ENCODE peak calls at places on chromosomes 7 and 10, in five cellular contexts. One of them, this sample, is unnamed.

GRCh38 chr10:6737758-6738463 is 157.8 kb upstream of the PRKCQ start:
- DNase-seq in AG08396: peak; percentile 52
- DNase-seq in stromal cell of bone marrow: no peak
- DNase-seq in CD4-positive, alpha-beta T cell: no peak
- DNase-seq in iris pigment epithelial cell: peak; percentile 57
- DNase-seq in this sample: no peak

GRCh38 chr7:123043642-123044041 is 48.1 kb upstream of the TAS2R16 start:
- DNase-seq in AG08396: no peak
- DNase-seq in stromal cell of bone marrow: no peak
- DNase-seq in CD4-positive, alpha-beta T cell: no peak
- DNase-seq in iris pigment epithelial cell: no peak
- DNase-seq in this sample: no peak

GRCh38 chr10:69345890-69346474 is 67.7 kb downstream of the HK1 start:
- DNase-seq in AG08396: no peak
- DNase-seq in stromal cell of bone marrow: no peak
- DNase-seq in CD4-positive, alpha-beta T cell: no peak
- DNase-seq in iris pigment epithelial cell: no peak
- DNase-seq in this sample: no peak

GRCh38 chr10:66378117-66378876 is 547.5 kb upstream of the LRRTM3 start:
- DNase-seq in AG08396: no peak
- DNase-seq in stromal cell of bone marrow: no peak
- DNase-seq in CD4-positive, alpha-beta T cell: no peak
- DNase-seq in iris pigment epithelial cell: peak; percentile 43
- DNase-seq in this sample: no peak

GRCh38 chr10:26839966-26840627 is 20.7 kb downstream of the ABI1 start:
- DNase-seq in AG08396: no peak
- DNase-seq in stromal cell of bone marrow: peak; percentile 43
- DNase-seq in CD4-positive, alpha-beta T cell: no peak
- DNase-seq in iris pigment epithelial cell: peak; percentile 49
- DNase-seq in this sample: peak; percentile 49

GRCh38 chr7:95509199-95509598 is 23.5 kb downstream of the ASB4 start:
- DNase-seq in AG08396: peak; percentile 13
- DNase-seq in stromal cell of bone marrow: peak; percentile 31
- DNase-seq in CD4-positive, alpha-beta T cell: no peak
- DNase-seq in iris pigment epithelial cell: peak; percentile 92
- DNase-seq in this sample: no peak

GRCh38 chr7:27210441-27211083 is 10.7 kb upstream of the HOXA13 start:
- DNase-seq in AG08396: peak; percentile 80
- DNase-seq in stromal cell of bone marrow: no peak
- DNase-seq in CD4-positive, alpha-beta T cell: peak; percentile 40
- DNase-seq in iris pigment epithelial cell: peak; percentile 43
- DNase-seq in this sample: no peak

GRCh38 chr7:133887459-133887858 is 239.7 kb upstream of the LRGUK start:
- DNase-seq in AG08396: no peak
- DNase-seq in stromal cell of bone marrow: no peak
- DNase-seq in CD4-positive, alpha-beta T cell: no peak
- DNase-seq in iris pigment epithelial cell: peak; percentile 7
- DNase-seq in this sample: no peak

GRCh38 chr7:106609416-106609815 is 51.5 kb downstream of the CCDC71L start:
- DNase-seq in AG08396: no peak
- DNase-seq in stromal cell of bone marrow: peak; percentile 43
- DNase-seq in CD4-positive, alpha-beta T cell: no peak
- DNase-seq in iris pigment epithelial cell: peak; percentile 95
- DNase-seq in this sample: peak; percentile 42

GRCh38 chr10:122551450-122551849 is 9.1 kb upstream of the DMBT1 start:
- DNase-seq in AG08396: no peak
- DNase-seq in stromal cell of bone marrow: no peak
- DNase-seq in CD4-positive, alpha-beta T cell: peak; percentile 22
- DNase-seq in iris pigment epithelial cell: no peak
- DNase-seq in this sample: no peak

GRCh38 chr7:129777195-129777844 is 165.8 kb downstream of the NRF1 start:
- DNase-seq in AG08396: peak; percentile 14
- DNase-seq in stromal cell of bone marrow: no peak
- DNase-seq in CD4-positive, alpha-beta T cell: no peak
- DNase-seq in iris pigment epithelial cell: no peak
- DNase-seq in this sample: no peak

GRCh38 chr7:132793474-132793873 is 217.2 kb upstream of the PLXNA4 start:
- DNase-seq in AG08396: no peak
- DNase-seq in stromal cell of bone marrow: no peak
- DNase-seq in CD4-positive, alpha-beta T cell: no peak
- DNase-seq in iris pigment epithelial cell: no peak
- DNase-seq in this sample: no peak

GRCh38 chr7:151063212-151063561 is 3.8 kb downstream of the SLC4A2 start:
- DNase-seq in AG08396: peak; percentile 67
- DNase-seq in stromal cell of bone marrow: no peak
- DNase-seq in CD4-positive, alpha-beta T cell: no peak
- DNase-seq in iris pigment epithelial cell: peak; percentile 82
- DNase-seq in this sample: no peak

GRCh38 chr7:3264693-3265339 is 36.2 kb upstream of the SDK1 start:
- DNase-seq in AG08396: no peak
- DNase-seq in stromal cell of bone marrow: no peak
- DNase-seq in CD4-positive, alpha-beta T cell: no peak
- DNase-seq in iris pigment epithelial cell: no peak
- DNase-seq in this sample: no peak

GRCh38 chr10:12419279-12419847 is 70.0 kb downstream of the CAMK1D start:
- DNase-seq in AG08396: peak; percentile 78
- DNase-seq in stromal cell of bone marrow: peak; percentile 99
- DNase-seq in CD4-positive, alpha-beta T cell: peak; percentile 52
- DNase-seq in iris pigment epithelial cell: peak; percentile 91
- DNase-seq in this sample: peak; percentile 91

GRCh38 chr10:120456626-120457430 is at the start of gene PLPP4:
- DNase-seq in AG08396: peak; percentile 84
- DNase-seq in stromal cell of bone marrow: no peak
- DNase-seq in CD4-positive, alpha-beta T cell: no peak
- DNase-seq in iris pigment epithelial cell: peak; percentile 60
- DNase-seq in this sample: no peak

GRCh38 chr7:12315049-12315448 is 88.6 kb downstream of the VWDE start:
- DNase-seq in AG08396: no peak
- DNase-seq in stromal cell of bone marrow: no peak
- DNase-seq in CD4-positive, alpha-beta T cell: no peak
- DNase-seq in iris pigment epithelial cell: peak; percentile 42
- DNase-seq in this sample: no peak

GRCh38 chr7:150923802-150924201 is 54.3 kb downstream of the KCNH2 start:
- DNase-seq in AG08396: no peak
- DNase-seq in stromal cell of bone marrow: no peak
- DNase-seq in CD4-positive, alpha-beta T cell: no peak
- DNase-seq in iris pigment epithelial cell: no peak
- DNase-seq in this sample: no peak

GRCh38 chr10:111392159-111392558 is 315.3 kb downstream of the ADRA2A start:
- DNase-seq in AG08396: no peak
- DNase-seq in stromal cell of bone marrow: peak; percentile 29
- DNase-seq in CD4-positive, alpha-beta T cell: no peak
- DNase-seq in iris pigment epithelial cell: no peak
- DNase-seq in this sample: no peak

GRCh38 chr10:7258948-7259523 is 151.8 kb downstream of the SFMBT2 start:
- DNase-seq in AG08396: no peak
- DNase-seq in stromal cell of bone marrow: no peak
- DNase-seq in CD4-positive, alpha-beta T cell: peak; percentile 45
- DNase-seq in iris pigment epithelial cell: no peak
- DNase-seq in this sample: no peak

GRCh38 chr7:108637049-108637621 is 67.5 kb downstream of the DNAJB9 start:
- DNase-seq in AG08396: no peak
- DNase-seq in stromal cell of bone marrow: no peak
- DNase-seq in CD4-positive, alpha-beta T cell: no peak
- DNase-seq in iris pigment epithelial cell: no peak
- DNase-seq in this sample: no peak

GRCh38 chr10:51675088-51675487 is 24.3 kb downstream of the CSTF2T start:
- DNase-seq in AG08396: no peak
- DNase-seq in stromal cell of bone marrow: no peak
- DNase-seq in CD4-positive, alpha-beta T cell: no peak
- DNase-seq in iris pigment epithelial cell: no peak
- DNase-seq in this sample: no peak

GRCh38 chr10:99579971-99580370 is 40.3 kb downstream of the SLC25A28 start:
- DNase-seq in AG08396: no peak
- DNase-seq in stromal cell of bone marrow: no peak
- DNase-seq in CD4-positive, alpha-beta T cell: no peak
- DNase-seq in iris pigment epithelial cell: no peak
- DNase-seq in this sample: no peak

GRCh38 chr10:22958338-22958737 is 30.5 kb downstream of the ARMC3 start:
- DNase-seq in AG08396: no peak
- DNase-seq in stromal cell of bone marrow: no peak
- DNase-seq in CD4-positive, alpha-beta T cell: no peak
- DNase-seq in iris pigment epithelial cell: peak; percentile 77
- DNase-seq in this sample: no peak

GRCh38 chr10:114367676-114368391 is 36.5 kb downstream of the AFAP1L2 start:
- DNase-seq in AG08396: no peak
- DNase-seq in stromal cell of bone marrow: no peak
- DNase-seq in CD4-positive, alpha-beta T cell: no peak
- DNase-seq in iris pigment epithelial cell: peak; percentile 18
- DNase-seq in this sample: no peak

GRCh38 chr7:74542558-74543117 is 88.9 kb downstream of the GTF2IRD1 start:
- DNase-seq in AG08396: no peak
- DNase-seq in stromal cell of bone marrow: no peak
- DNase-seq in CD4-positive, alpha-beta T cell: no peak
- DNase-seq in iris pigment epithelial cell: no peak
- DNase-seq in this sample: no peak

GRCh38 chr7:194996-195829 is 2.8 kb downstream of the FAM20C start:
- DNase-seq in AG08396: no peak
- DNase-seq in stromal cell of bone marrow: no peak
- DNase-seq in CD4-positive, alpha-beta T cell: no peak
- DNase-seq in iris pigment epithelial cell: peak; percentile 32
- DNase-seq in this sample: no peak

GRCh38 chr7:96174812-96175211 is 147.1 kb downstream of the SLC25A13 start:
- DNase-seq in AG08396: no peak
- DNase-seq in stromal cell of bone marrow: no peak
- DNase-seq in CD4-positive, alpha-beta T cell: no peak
- DNase-seq in iris pigment epithelial cell: no peak
- DNase-seq in this sample: no peak

GRCh38 chr10:57015595-57016303 is 654.7 kb upstream of the ZWINT start:
- DNase-seq in AG08396: no peak
- DNase-seq in stromal cell of bone marrow: no peak
- DNase-seq in CD4-positive, alpha-beta T cell: no peak
- DNase-seq in iris pigment epithelial cell: no peak
- DNase-seq in this sample: no peak

GRCh38 chr10:127254276-127254675 is 57.9 kb upstream of the INSYN2A start:
- DNase-seq in AG08396: no peak
- DNase-seq in stromal cell of bone marrow: no peak
- DNase-seq in CD4-positive, alpha-beta T cell: no peak
- DNase-seq in iris pigment epithelial cell: peak; percentile 35
- DNase-seq in this sample: no peak

GRCh38 chr7:50119815-50120637 is 27.0 kb upstream of the ZPBP start:
- DNase-seq in AG08396: no peak
- DNase-seq in stromal cell of bone marrow: no peak
- DNase-seq in CD4-positive, alpha-beta T cell: peak; percentile 20
- DNase-seq in iris pigment epithelial cell: no peak
- DNase-seq in this sample: no peak

GRCh38 chr7:137440434-137440830 is 96.9 kb upstream of the PTN start:
- DNase-seq in AG08396: no peak
- DNase-seq in stromal cell of bone marrow: no peak
- DNase-seq in CD4-positive, alpha-beta T cell: no peak
- DNase-seq in iris pigment epithelial cell: no peak
- DNase-seq in this sample: no peak